ENCODE peak calls at places on chromosome 10, in five cellular contexts. One of them, this sample, is unnamed. For H3K4me1, the result is how much of the 10 kb centered on the place peaks cover.

GRCh38 chr10:68284007-68284406 is 47.9 kb upstream of the HNRNPH3 start:
- DNase-seq in iPS DF 6.9: no peak
- DNase-seq in CD4-positive, alpha-beta memory T cell: no peak
- DNase-seq in CD8-positive, alpha-beta T cell: no peak
- DNase-seq in heart left ventricle: no peak
- DNase-seq in this sample: no peak

GRCh38 chr10:96252730-96253129 is 18.6 kb downstream of the BLNK start:
- DNase-seq in iPS DF 6.9: no peak
- DNase-seq in CD4-positive, alpha-beta memory T cell: no peak
- DNase-seq in CD8-positive, alpha-beta T cell: no peak
- DNase-seq in heart left ventricle: no peak
- DNase-seq in this sample: no peak

GRCh38 chr10:23253780-23254179 is 61.7 kb downstream of the PTF1A start:
- DNase-seq in iPS DF 6.9: no peak
- DNase-seq in CD4-positive, alpha-beta memory T cell: no peak
- DNase-seq in CD8-positive, alpha-beta T cell: no peak
- DNase-seq in heart left ventricle: no peak
- DNase-seq in this sample: no peak

GRCh38 chr10:127148066-127148932 is 48.1 kb downstream of the INSYN2A start:
- DNase-seq in iPS DF 6.9: no peak
- DNase-seq in CD4-positive, alpha-beta memory T cell: no peak
- DNase-seq in CD8-positive, alpha-beta T cell: no peak
- DNase-seq in heart left ventricle: no peak
- DNase-seq in this sample: peak

GRCh38 chr10:3886191-3886590 is 101.2 kb upstream of the KLF6 start:
- DNase-seq in iPS DF 6.9: no peak
- DNase-seq in CD4-positive, alpha-beta memory T cell: no peak
- DNase-seq in CD8-positive, alpha-beta T cell: no peak
- DNase-seq in heart left ventricle: peak
- DNase-seq in this sample: no peak

GRCh38 chr10:127006453-127006852 is 101.2 kb downstream of the DOCK1 start:
- DNase-seq in iPS DF 6.9: no peak
- DNase-seq in CD4-positive, alpha-beta memory T cell: no peak
- DNase-seq in CD8-positive, alpha-beta T cell: no peak
- DNase-seq in heart left ventricle: no peak
- DNase-seq in this sample: no peak

GRCh38 chr10:69318997-69319727 is 40.9 kb downstream of the HK1 start:
- DNase-seq in iPS DF 6.9: no peak
- DNase-seq in CD4-positive, alpha-beta memory T cell: peak
- DNase-seq in CD8-positive, alpha-beta T cell: peak
- DNase-seq in heart left ventricle: peak
- DNase-seq in this sample: no peak

GRCh38 chr10:1198453-1199344 is 142.5 kb downstream of the WDR37 start:
- DNase-seq in iPS DF 6.9: no peak
- DNase-seq in CD4-positive, alpha-beta memory T cell: no peak
- DNase-seq in CD8-positive, alpha-beta T cell: no peak
- DNase-seq in heart left ventricle: no peak
- DNase-seq in this sample: peak

GRCh38 chr10:13672505-13672904 is 85.7 kb downstream of the PRPF18 start:
- DNase-seq in iPS DF 6.9: no peak
- DNase-seq in CD4-positive, alpha-beta memory T cell: no peak
- DNase-seq in CD8-positive, alpha-beta T cell: no peak
- DNase-seq in heart left ventricle: no peak
- DNase-seq in this sample: no peak

GRCh38 chr10:60163786-60164185 is 225.9 kb downstream of the ANK3 start:
- DNase-seq in iPS DF 6.9: no peak
- DNase-seq in CD4-positive, alpha-beta memory T cell: no peak
- DNase-seq in CD8-positive, alpha-beta T cell: no peak
- DNase-seq in heart left ventricle: no peak
- DNase-seq in this sample: no peak

GRCh38 chr10:102796407-102797176 is 40.6 kb downstream of the CYP17A1 start:
- DNase-seq in iPS DF 6.9: no peak
- DNase-seq in CD4-positive, alpha-beta memory T cell: peak
- DNase-seq in CD8-positive, alpha-beta T cell: peak
- DNase-seq in heart left ventricle: peak
- DNase-seq in this sample: no peak

GRCh38 chr10:1662361-1663025 is 74.8 kb downstream of the ADARB2 start:
- DNase-seq in iPS DF 6.9: no peak
- DNase-seq in CD4-positive, alpha-beta memory T cell: no peak
- DNase-seq in CD8-positive, alpha-beta T cell: no peak
- DNase-seq in heart left ventricle: no peak
- DNase-seq in this sample: no peak

GRCh38 chr10:27743736-27744477 is 1.7 kb downstream of the MKX start:
- DNase-seq in iPS DF 6.9: no peak
- DNase-seq in CD4-positive, alpha-beta memory T cell: no peak
- DNase-seq in CD8-positive, alpha-beta T cell: no peak
- DNase-seq in heart left ventricle: no peak
- DNase-seq in this sample: no peak

GRCh38 chr10:29634764-29635625 is at the start of gene SVIL:
- DNase-seq in iPS DF 6.9: no peak
- DNase-seq in CD4-positive, alpha-beta memory T cell: no peak
- DNase-seq in CD8-positive, alpha-beta T cell: no peak
- DNase-seq in heart left ventricle: peak
- DNase-seq in this sample: no peak

GRCh38 chr10:29634105-29634504 is 666 bp downstream of the SVIL start:
- DNase-seq in iPS DF 6.9: no peak
- DNase-seq in CD4-positive, alpha-beta memory T cell: no peak
- DNase-seq in CD8-positive, alpha-beta T cell: no peak
- DNase-seq in heart left ventricle: no peak
- DNase-seq in this sample: no peak

GRCh38 chr10:29637537-29637936 is 2.8 kb upstream of the SVIL start:
- DNase-seq in iPS DF 6.9: no peak
- DNase-seq in CD4-positive, alpha-beta memory T cell: no peak
- DNase-seq in CD8-positive, alpha-beta T cell: no peak
- DNase-seq in heart left ventricle: no peak
- DNase-seq in this sample: no peak

GRCh38 chr10:29636178-29636577 is 1.4 kb upstream of the SVIL start:
- DNase-seq in iPS DF 6.9: no peak
- DNase-seq in CD4-positive, alpha-beta memory T cell: peak
- DNase-seq in CD8-positive, alpha-beta T cell: no peak
- DNase-seq in heart left ventricle: no peak
- DNase-seq in this sample: no peak

GRCh38 chr10:29635711-29636144 is 957 bp upstream of the SVIL start:
- DNase-seq in iPS DF 6.9: no peak
- DNase-seq in CD4-positive, alpha-beta memory T cell: peak
- DNase-seq in CD8-positive, alpha-beta T cell: peak
- DNase-seq in heart left ventricle: no peak
- DNase-seq in this sample: no peak
- H3K4me1 ChIP-seq in iPS DF 6.9: under half
- H3K4me1 ChIP-seq in CD4-positive, alpha-beta memory T cell: under half
- H3K4me1 ChIP-seq in CD8-positive, alpha-beta T cell: under half
- H3K4me1 ChIP-seq in heart left ventricle: under half
- H3K4me1 ChIP-seq in this sample: under half

DNA sequence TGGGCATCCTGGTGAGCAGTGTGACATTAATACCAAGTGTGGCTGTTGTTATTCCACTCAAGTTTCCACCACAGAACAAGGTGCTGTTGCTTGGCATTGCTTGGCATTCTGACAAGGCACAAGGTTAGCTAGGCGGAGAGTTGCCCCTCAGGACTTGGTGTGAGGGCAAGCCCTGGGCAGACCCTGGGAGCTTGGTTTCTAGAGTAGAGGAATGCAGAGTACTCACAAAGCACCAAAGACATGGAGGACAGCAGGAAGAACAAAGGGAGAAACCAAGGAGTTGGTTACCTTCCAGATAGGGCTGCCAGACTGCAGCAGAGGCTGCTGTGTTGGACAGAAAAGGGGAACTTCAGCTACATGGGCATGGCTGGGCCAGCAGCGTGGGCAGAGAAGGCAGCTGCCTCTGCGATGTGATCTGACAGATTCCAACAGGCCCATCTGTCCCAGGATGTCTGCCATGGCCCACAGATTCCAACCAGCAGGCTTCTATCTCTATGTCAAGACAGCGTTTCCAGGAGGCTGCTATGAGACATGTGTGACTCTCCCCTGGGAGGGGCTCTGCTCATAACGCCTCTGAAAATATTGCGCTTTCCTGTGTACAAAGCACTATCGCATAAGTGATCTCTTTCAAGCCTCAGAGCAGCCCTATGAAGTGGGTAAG is 1.8 kb downstream of the GOLGA7B start:
- DNase-seq in iPS DF 6.9: no peak
- DNase-seq in CD4-positive, alpha-beta memory T cell: peak
- DNase-seq in CD8-positive, alpha-beta T cell: no peak
- DNase-seq in heart left ventricle: no peak
- DNase-seq in this sample: no peak
- H3K4me3 ChIP-seq in iPS DF 6.9: no peak
- H3K4me3 ChIP-seq in CD4-positive, alpha-beta memory T cell: peak
- H3K4me3 ChIP-seq in CD8-positive, alpha-beta T cell: peak
- H3K4me3 ChIP-seq in heart left ventricle: no peak
- H3K4me3 ChIP-seq in this sample: no peak

GRCh38 chr10:20995123-20995978 is 98.2 kb upstream of the NEBL start:
- DNase-seq in iPS DF 6.9: no peak
- DNase-seq in CD4-positive, alpha-beta memory T cell: no peak
- DNase-seq in CD8-positive, alpha-beta T cell: no peak
- DNase-seq in heart left ventricle: no peak
- DNase-seq in this sample: no peak
- H3K4me1 ChIP-seq in iPS DF 6.9: under half
- H3K4me1 ChIP-seq in CD4-positive, alpha-beta memory T cell: under half
- H3K4me1 ChIP-seq in CD8-positive, alpha-beta T cell: under half
- H3K4me1 ChIP-seq in heart left ventricle: under half
- H3K4me1 ChIP-seq in this sample: under half

GRCh38 chr10:124745257-124745656 is 1.1 kb upstream of the FAM53B start:
- DNase-seq in iPS DF 6.9: no peak
- DNase-seq in CD4-positive, alpha-beta memory T cell: no peak
- DNase-seq in CD8-positive, alpha-beta T cell: no peak
- DNase-seq in heart left ventricle: no peak
- DNase-seq in this sample: no peak

GRCh38 chr10:124745678-124746077 is 1.5 kb upstream of the FAM53B start:
- DNase-seq in iPS DF 6.9: no peak
- DNase-seq in CD4-positive, alpha-beta memory T cell: peak
- DNase-seq in CD8-positive, alpha-beta T cell: no peak
- DNase-seq in heart left ventricle: no peak
- DNase-seq in this sample: no peak

GRCh38 chr10:124744047-124744687 is at the start of gene FAM53B:
- DNase-seq in iPS DF 6.9: no peak
- DNase-seq in CD4-positive, alpha-beta memory T cell: peak
- DNase-seq in CD8-positive, alpha-beta T cell: peak
- DNase-seq in heart left ventricle: peak
- DNase-seq in this sample: peak

GRCh38 chr10:124743188-124744046 is 761 bp downstream of the FAM53B start:
- DNase-seq in iPS DF 6.9: no peak
- DNase-seq in CD4-positive, alpha-beta memory T cell: peak
- DNase-seq in CD8-positive, alpha-beta T cell: no peak
- DNase-seq in heart left ventricle: peak
- DNase-seq in this sample: peak

DNA sequence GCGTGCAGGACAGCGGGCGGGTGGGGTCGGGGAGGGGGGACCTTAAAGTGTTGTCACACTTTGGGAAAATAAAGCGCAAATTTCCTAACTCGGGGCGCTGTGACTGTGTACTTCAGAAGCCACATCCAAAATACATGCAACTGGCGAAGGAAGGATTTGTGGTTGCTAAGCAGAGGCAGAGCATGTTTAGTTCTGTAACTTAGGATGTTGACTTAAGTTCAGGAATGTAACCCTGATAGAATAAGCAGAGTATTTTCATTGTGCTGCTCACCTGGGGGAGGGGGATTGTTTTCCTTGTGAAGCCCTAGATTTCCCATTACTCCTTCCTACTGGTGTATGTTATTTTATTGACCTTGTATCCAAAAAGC is 494 bp upstream of the FAM53B start:
- DNase-seq in iPS DF 6.9: no peak
- DNase-seq in CD4-positive, alpha-beta memory T cell: no peak
- DNase-seq in CD8-positive, alpha-beta T cell: no peak
- DNase-seq in heart left ventricle: no peak
- DNase-seq in this sample: peak
- H3K4me3 ChIP-seq in iPS DF 6.9: peak
- H3K4me3 ChIP-seq in CD4-positive, alpha-beta memory T cell: no peak
- H3K4me3 ChIP-seq in CD8-positive, alpha-beta T cell: peak
- H3K4me3 ChIP-seq in heart left ventricle: peak
- H3K4me3 ChIP-seq in this sample: peak

GRCh38 chr10:9987197-9987596 is 1030.5 kb upstream of the CELF2 start:
- DNase-seq in iPS DF 6.9: no peak
- DNase-seq in CD4-positive, alpha-beta memory T cell: no peak
- DNase-seq in CD8-positive, alpha-beta T cell: no peak
- DNase-seq in heart left ventricle: no peak
- DNase-seq in this sample: no peak

GRCh38 chr10:9992656-9993055 is 1025.0 kb upstream of the CELF2 start:
- DNase-seq in iPS DF 6.9: no peak
- DNase-seq in CD4-positive, alpha-beta memory T cell: no peak
- DNase-seq in CD8-positive, alpha-beta T cell: no peak
- DNase-seq in heart left ventricle: peak
- DNase-seq in this sample: no peak

DNA sequence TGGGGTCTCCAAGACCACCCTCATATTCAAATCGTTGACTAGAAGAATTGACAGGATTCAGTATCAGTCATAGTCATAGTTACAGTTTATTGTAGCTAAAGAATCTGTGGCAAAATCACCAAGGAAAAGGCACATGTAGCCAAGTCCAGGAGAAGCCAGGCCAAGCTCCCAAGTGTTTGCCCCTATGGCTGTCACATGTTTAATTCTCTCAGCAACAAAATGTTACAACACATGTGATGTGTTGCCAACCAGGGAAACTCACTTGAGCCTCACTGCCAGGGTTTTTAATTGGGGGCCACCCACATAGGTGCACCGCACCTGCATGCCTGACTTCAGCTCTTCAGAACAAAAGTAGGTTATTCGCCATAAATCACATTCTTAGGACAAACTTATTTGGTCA is 1030.9 kb upstream of the CELF2 start:
- DNase-seq in iPS DF 6.9: no peak
- DNase-seq in CD4-positive, alpha-beta memory T cell: no peak
- DNase-seq in CD8-positive, alpha-beta T cell: no peak
- DNase-seq in heart left ventricle: no peak
- DNase-seq in this sample: no peak
- H3K4me1 ChIP-seq in iPS DF 6.9: under half
- H3K4me1 ChIP-seq in CD4-positive, alpha-beta memory T cell: under half
- H3K4me1 ChIP-seq in CD8-positive, alpha-beta T cell: under half
- H3K4me1 ChIP-seq in heart left ventricle: under half
- H3K4me1 ChIP-seq in this sample: under half

DNA sequence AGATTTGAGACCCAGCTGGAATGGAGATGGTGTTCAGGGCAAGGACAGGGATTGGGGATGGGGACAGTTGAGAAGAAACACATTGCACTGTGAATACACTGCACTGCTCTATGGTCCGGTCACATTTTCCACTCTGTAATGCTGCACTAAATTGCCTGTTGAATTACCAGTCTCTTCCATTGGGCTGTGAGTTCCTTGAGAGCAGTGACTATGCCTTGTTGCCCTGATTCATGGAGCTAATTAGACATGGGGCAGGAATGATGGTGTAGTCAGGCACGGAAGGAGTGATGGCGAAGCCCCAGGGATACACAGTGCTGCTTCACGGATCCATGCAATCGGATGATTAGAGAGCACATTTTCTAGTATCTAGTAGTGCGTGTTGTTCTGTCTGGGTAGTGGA is 25.4 kb upstream of the GPAM start:
- DNase-seq in iPS DF 6.9: no peak
- DNase-seq in CD4-positive, alpha-beta memory T cell: no peak
- DNase-seq in CD8-positive, alpha-beta T cell: no peak
- DNase-seq in heart left ventricle: no peak
- DNase-seq in this sample: no peak
- H3K4me3 ChIP-seq in iPS DF 6.9: no peak
- H3K4me3 ChIP-seq in CD4-positive, alpha-beta memory T cell: no peak
- H3K4me3 ChIP-seq in CD8-positive, alpha-beta T cell: no peak
- H3K4me3 ChIP-seq in heart left ventricle: no peak
- H3K4me3 ChIP-seq in this sample: no peak

This sample was measured in HAP-1.